ENCODE peak calls at places on chromosomes 2 and 18, in five cellular contexts. W is T-helper 1 cell, F is left cardiac atrium, J is C1 segment of cervical spinal cord, B is CD14-positive monocyte. T is an unnamed sample.

GRCh38 chr2:127388423-127389164 is 819 bp upstream of the MAP3K2 start:
- DNase-seq in W (peak), F (no peak), J (no peak), B (no peak), T (no peak)

GRCh38 chr18:39571511-39571910 is 2005.9 kb upstream of the CELF4 start:
- DNase-seq in F (no peak), W (no peak), J (no peak), B (no peak), T (no peak)

GRCh38 chr2:54073796-54074195 is 41.6 kb upstream of the ACYP2 start:
- DNase-seq in J (no peak), B (no peak), F (no peak), W (peak), T (no peak)

GRCh38 chr2:134668821-134669220 is 50.0 kb downstream of the TMEM163 start:
- DNase-seq in F (peak), W (peak), B (no peak), J (no peak), T (no peak)

GRCh38 chr2:235493402-235493774 is 455 bp upstream of the AGAP1 start:
- DNase-seq in W (no peak), F (no peak), J (no peak), B (no peak), T (no peak)

GRCh38 chr18:518081-518480 is 17.6 kb upstream of the COLEC12 start:
- DNase-seq in W (no peak), B (no peak), F (no peak), J (no peak), T (no peak)

GRCh38 chr2:33287611-33288010 is 188.8 kb upstream of the RASGRP3 start:
- DNase-seq in J (no peak), W (no peak), F (no peak), B (no peak), T (no peak)

GRCh38 chr2:42974697-42975357 is 182.4 kb upstream of the HAAO start:
- DNase-seq in J (peak), F (peak), W (peak), B (peak), T (peak)

GRCh38 chr2:99772766-99773331 is 283.0 kb upstream of the REV1 start:
- DNase-seq in B (no peak), F (no peak), J (no peak), W (no peak), T (no peak)

GRCh38 chr2:157164370-157164769 is 93.1 kb upstream of the GALNT5 start:
- DNase-seq in F (no peak), B (no peak), J (no peak), W (no peak), T (no peak)

GRCh38 chr2:117704818-117705217 is 109.7 kb upstream of the DDX18 start:
- DNase-seq in W (no peak), F (no peak), B (no peak), J (no peak), T (no peak)

GRCh38 chr2:74199871-74200305 is 1.5 kb downstream of the MTHFD2 start:
- DNase-seq in B (no peak), W (peak), F (no peak), J (no peak), T (no peak)

GRCh38 chr2:1055014-1055595 is 104.5 kb downstream of the SNTG2 start:
- DNase-seq in J (no peak), B (no peak), F (no peak), W (no peak), T (no peak)

GRCh38 chr2:239329284-239329971 is 71.4 kb downstream of the HDAC4 start:
- DNase-seq in W (no peak), J (no peak), F (peak), B (no peak), T (no peak)

GRCh38 chr2:127586136-127586535 is 50.7 kb downstream of the MYO7B start:
- DNase-seq in J (no peak), B (no peak), W (no peak), F (no peak), T (no peak)

GRCh38 chr2:163407296-163407695 is 328.5 kb downstream of the FIGN start:
- DNase-seq in B (no peak), J (no peak), W (no peak), F (no peak), T (no peak)

GRCh38 chr2:197986977-197987376 is 182.6 kb downstream of the PLCL1 start:
- DNase-seq in W (no peak), J (no peak), B (no peak), F (no peak), T (no peak)

GRCh38 chr18:48222118-48222517 is 187.1 kb downstream of the ZBTB7C start:
- DNase-seq in W (peak), J (no peak), F (peak), B (no peak), T (no peak)

GRCh38 chr18:3402962-3403585 is 46.9 kb upstream of the TGIF1 start:
- DNase-seq in J (no peak), W (peak), B (no peak), F (no peak), T (no peak)

GRCh38 chr18:23521907-23522306 is 18.6 kb downstream of the RMC1 start:
- DNase-seq in F (no peak), W (no peak), B (no peak), J (no peak), T (no peak)

GRCh38 chr18:13500891-13501887 is 225.2 kb downstream of the FAM210A start:
- DNase-seq in B (no peak), W (no peak), F (peak), J (no peak), T (no peak)

GRCh38 chr2:25035537-25036220 is 6.2 kb upstream of the EFR3B start:
- DNase-seq in W (no peak), J (no peak), F (no peak), B (no peak), T (no peak)

GRCh38 chr2:120985174-120985996 is 249.7 kb downstream of the GLI2 start:
- DNase-seq in J (no peak), B (peak), W (no peak), F (no peak), T (no peak)

GRCh38 chr2:221490506-221491060 is 81.5 kb downstream of the EPHA4 start:
- DNase-seq in B (no peak), W (no peak), J (no peak), F (no peak), T (no peak)

GRCh38 chr2:224407241-224407680 is 5.4 kb upstream of the FAM124B start:
- DNase-seq in J (no peak), B (no peak), W (no peak), F (no peak), T (no peak)

GRCh38 chr2:55743583-55743982 is 49.9 kb upstream of the PNPT1 start:
- DNase-seq in F (no peak), B (no peak), J (no peak), W (no peak), T (no peak)

GRCh38 chr2:240141736-240142135 is 1.3 kb upstream of the OTOS start:
- DNase-seq in B (peak), W (no peak), F (peak), J (no peak), T (no peak)

GRCh38 chr18:78743078-78743477 is 236.5 kb upstream of the SALL3 start:
- DNase-seq in W (no peak), J (no peak), F (no peak), B (no peak), T (no peak)

GRCh38 chr2:145740302-145740701 is 1220.4 kb upstream of the ZEB2 start:
- DNase-seq in B (no peak), J (no peak), W (no peak), F (no peak), T (no peak)

GRCh38 chr18:12656671-12657047 is 1.2 kb downstream of the SPIRE1 start:
- DNase-seq in W (no peak), B (no peak), J (no peak), F (no peak), T (no peak)

GRCh38 chr2:174748948-174749347 is 15.3 kb downstream of the CHRNA1 start:
- DNase-seq in F (peak), W (peak), J (peak), B (peak), T (peak)

GRCh38 chr2:86703704-86704370 is 16.3 kb upstream of the RMND5A start:
- DNase-seq in F (peak), B (no peak), W (no peak), J (no peak), T (no peak)